ENCODE peak calls at places on chromosome 20, in seven cellular contexts. N is AG04450, K is fibroblast of the aortic adventitia, O is A549, L is fibroblast of lung, B is GM12865, J is HFF-Myc. P is an unnamed sample.

GRCh38 chr20:4081396-4081795 is 66.0 kb upstream of the RNF24 start:
- DNase-seq in N (no peak), K (peak; percentile 96), O (no peak), L (peak; percentile 57), B (no peak), J (no peak), P (peak; percentile 93)

GRCh38 chr20:52937701-52938100 is 34.5 kb upstream of the TSHZ2 start:
- DNase-seq in N (no peak), K (no peak), O (peak; percentile 23), L (no peak), B (peak; percentile 7), J (no peak), P (no peak)

GRCh38 chr20:61938839-61939690 is 126.6 kb downstream of the TAF4 start:
- DNase-seq in N (no peak), K (no peak), O (no peak), L (no peak), B (no peak), J (no peak), P (no peak)

GRCh38 chr20:7926767-7927166 is 13.5 kb downstream of the HAO1 start:
- DNase-seq in N (no peak), K (peak; percentile 75), O (peak; percentile 44), L (peak; percentile 57), B (peak; percentile 8), J (peak; percentile 26), P (peak; percentile 77)

GRCh38 chr20:54133434-54134427 is 40.1 kb downstream of the CYP24A1 start:
- DNase-seq in N (no peak), K (no peak), O (peak; percentile 92), L (peak; percentile 24), B (no peak), J (no peak), P (peak; percentile 40)

GRCh38 chr20:60993647-60994046 is 258.4 kb upstream of the CDH4 start:
- DNase-seq in N (no peak), K (no peak), O (peak; percentile 33), L (peak; percentile 17), B (no peak), J (no peak), P (no peak)

GRCh38 chr20:63067266-63067635 is 60.5 kb upstream of the BHLHE23 start:
- DNase-seq in N (no peak), K (no peak), O (no peak), L (no peak), B (no peak), J (no peak), P (no peak)

GRCh38 chr20:42836339-42836738 is 353.4 kb downstream of the PTPRT start:
- DNase-seq in N (no peak), K (no peak), O (no peak), L (no peak), B (no peak), J (no peak), P (no peak)

GRCh38 chr20:910840-911770 is 5.0 kb downstream of the ANGPT4 start:
- DNase-seq in N (no peak), K (peak; percentile 52), O (no peak), L (no peak), B (no peak), J (no peak), P (no peak)

GRCh38 chr20:5120189-5120484 is 379 bp upstream of the PCNA start:
- DNase-seq in N (no peak), K (no peak), O (no peak), L (no peak), B (no peak), J (no peak), P (no peak)

GRCh38 chr20:5910192-5910591 is 40.1 kb downstream of the TRMT6 start:
- DNase-seq in N (no peak), K (no peak), O (no peak), L (no peak), B (no peak), J (no peak), P (no peak)

GRCh38 chr20:51400051-51400926 is 142.2 kb downstream of the NFATC2 start:
- DNase-seq in N (no peak), K (no peak), O (no peak), L (no peak), B (peak; percentile 93), J (no peak), P (no peak)

GRCh38 chr20:57074386-57074785 is 192.1 kb downstream of the BMP7 start:
- DNase-seq in N (no peak), K (no peak), O (no peak), L (no peak), B (no peak), J (no peak), P (no peak)

DNA sequence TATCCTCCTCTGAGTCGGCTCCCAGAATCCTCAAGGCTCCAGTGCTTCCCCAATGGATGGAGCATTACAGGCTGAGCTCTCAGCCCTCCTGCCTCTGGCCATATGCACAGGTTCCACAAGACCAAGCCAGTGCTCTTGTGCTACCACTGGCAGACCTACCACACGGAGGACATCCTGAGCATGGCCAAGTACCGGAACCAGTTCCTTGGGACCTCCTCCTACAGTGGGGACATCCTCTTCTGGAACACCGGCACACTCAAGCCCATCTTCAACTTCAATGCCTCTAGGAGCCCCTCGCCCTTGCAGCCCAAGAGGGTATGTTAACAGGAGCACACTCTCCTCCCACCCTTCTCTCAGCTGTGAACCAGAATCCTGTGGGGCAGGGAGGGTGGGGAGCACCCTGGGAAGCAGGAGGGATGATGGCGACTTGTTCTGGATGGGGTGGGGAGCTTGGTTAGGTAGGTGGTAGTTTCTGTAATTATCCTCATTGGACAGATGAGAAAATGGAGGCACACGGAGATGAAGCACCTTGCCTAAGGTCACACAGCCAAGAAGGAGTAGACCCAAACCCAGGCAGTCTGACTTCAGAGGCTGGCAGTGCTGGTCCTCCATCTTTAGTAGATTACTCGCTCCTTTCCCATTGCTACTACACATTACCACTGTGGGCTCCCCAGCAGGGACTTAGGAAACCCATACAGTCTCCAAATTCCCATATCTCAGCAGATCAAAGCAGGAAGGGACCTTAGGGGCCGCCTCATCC is 58.6 kb downstream of the EFCAB8 start:
- DNase-seq in N (no peak), K (no peak), O (no peak), L (no peak), B (no peak), J (no peak), P (no peak)
- H3K4me3 ChIP-seq in N (no peak overlapping the region), K (no peak overlapping the region), O (no peak overlapping the region), L (no peak overlapping the region), B (no peak overlapping the region), J (no peak overlapping the region), P (no peak overlapping the region)

GRCh38 chr20:37229300-37229699 is 32.3 kb downstream of the GHRH start:
- DNase-seq in N (no peak), K (no peak), O (no peak), L (no peak), B (no peak), J (no peak), P (no peak)

GRCh38 chr20:37230200-37230599 is 31.4 kb downstream of the GHRH start:
- DNase-seq in N (no peak), K (no peak), O (no peak), L (no peak), B (no peak), J (no peak), P (no peak)

GRCh38 chr20:37226889-37227288 is 34.7 kb downstream of the GHRH start:
- DNase-seq in N (no peak), K (peak; percentile 60), O (no peak), L (peak; percentile 84), B (no peak), J (no peak), P (peak; percentile 16)

GRCh38 chr20:37228111-37228510 is 33.5 kb downstream of the GHRH start:
- DNase-seq in N (no peak), K (peak; percentile 65), O (no peak), L (no peak), B (no peak), J (no peak), P (no peak)

GRCh38 chr20:37228656-37229055 is 33.0 kb downstream of the GHRH start:
- DNase-seq in N (no peak), K (no peak), O (no peak), L (no peak), B (no peak), J (no peak), P (no peak)
- TF ChIP-seq CTCF in N (no peak), K (no peak), O (no peak), L (no peak), B (no peak), J (no peak), P (no peak)

DNA sequence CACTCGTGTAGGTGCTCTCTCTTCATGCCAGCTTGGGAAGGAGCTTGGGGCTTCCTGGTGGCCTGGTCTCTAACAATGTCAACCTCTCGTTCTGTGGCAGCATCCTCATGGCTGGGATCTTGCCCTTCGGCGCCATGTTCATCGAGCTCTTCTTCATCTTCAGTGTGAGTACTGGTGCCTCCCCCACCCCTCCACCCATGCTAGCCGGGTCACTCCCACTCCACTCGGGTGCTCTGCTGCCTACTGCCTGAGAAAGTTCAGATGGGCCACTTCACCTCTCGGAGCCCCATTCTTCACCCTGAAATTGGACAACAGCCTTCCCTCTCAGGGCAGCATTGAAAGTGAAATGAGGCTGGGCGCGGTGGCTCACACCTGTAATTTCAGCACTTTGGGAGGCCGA is 48.8 kb downstream of the TM9SF4 start:
- DNase-seq in N (no peak), K (no peak), O (no peak), L (no peak), B (no peak), J (no peak), P (no peak)
- H3K4me3 ChIP-seq in N (no peak overlapping the region), K (no peak overlapping the region), O (no peak overlapping the region), L (no peak overlapping the region), B (no peak overlapping the region), J (no peak overlapping the region), P (no peak overlapping the region)

DNA sequence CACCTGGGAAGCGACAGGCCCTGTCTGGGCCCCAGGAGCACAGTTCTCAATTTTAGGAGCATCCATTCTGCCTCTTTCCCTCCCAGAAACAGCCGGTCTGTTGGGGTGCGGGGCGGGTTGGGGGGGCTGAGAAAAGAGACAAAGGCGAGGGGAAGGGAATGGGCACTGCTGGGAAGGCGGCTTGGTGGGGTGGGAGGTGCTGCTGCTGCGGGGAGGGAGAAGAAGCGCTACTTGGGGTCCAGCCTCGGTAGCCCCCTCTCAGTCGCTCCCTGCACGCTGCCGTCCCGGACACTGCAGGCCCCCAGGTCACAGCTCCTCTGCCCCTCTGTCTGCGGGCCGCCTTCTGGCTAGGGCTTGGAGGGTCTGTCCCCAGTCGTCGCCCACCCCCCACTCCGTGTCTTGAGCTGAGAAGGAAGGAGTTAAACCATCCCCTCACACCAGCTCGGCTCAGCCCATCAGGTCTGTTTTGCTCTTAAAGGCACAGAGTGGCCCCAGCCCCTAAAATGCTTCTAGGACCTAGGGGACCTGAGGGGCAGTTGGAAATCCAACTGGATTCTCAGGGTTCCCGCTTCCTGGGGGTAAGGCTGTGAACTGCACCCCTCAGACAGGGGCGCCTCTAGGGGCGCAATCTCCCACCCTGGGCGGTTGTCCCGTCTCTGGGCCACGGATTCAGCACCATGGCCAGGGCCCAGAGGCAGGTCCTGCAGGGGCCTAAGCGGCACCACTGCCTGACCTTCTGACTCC is 740 bp downstream of the GDAP1L1 start:
- DNase-seq in N (no peak), K (peak; percentile 21), O (peak; percentile 35), L (peak; percentile 21), B (peak; percentile 24), J (peak; percentile 9), P (peak; percentile 32)
- TF ChIP-seq CTCF in N (peak; percentile 54), K (peak; percentile 49), O (peak; percentile 19), L (peak; percentile 42), B (peak; percentile 17), J (peak; percentile 68), P (peak; percentile 43)

P was measured in fibroblast of pulmonary artery.